ENCODE peak calls at places on chromosomes 1 and 21, in ten cellular contexts. One of them, this sample, is unnamed.

GRCh38 chr1:159172599-159173291 is 1.3 kb downstream of the CADM3 start:
- DNase-seq in Peyer's patch: no peak
- DNase-seq in left ventricle myocardium inferior: peak; percentile 33
- DNase-seq in psoas muscle: peak; percentile 37
- DNase-seq in endodermal cell: peak; percentile 82
- DNase-seq in PC-9: no peak
- DNase-seq in thoracic aorta: no peak
- DNase-seq in left lung: no peak
- DNase-seq in neural progenitor cell: peak; percentile 69
- DNase-seq in cardiac muscle cell: peak; percentile 89
- DNase-seq in this sample: no peak

GRCh38 chr1:116766616-116767469 is 12.6 kb downstream of the CD2 start:
- DNase-seq in endodermal cell: no peak
- DNase-seq in cardiac muscle cell: no peak
- DNase-seq in psoas muscle: no peak
- DNase-seq in Peyer's patch: no peak
- DNase-seq in thoracic aorta: no peak
- DNase-seq in left ventricle myocardium inferior: no peak
- DNase-seq in neural progenitor cell: no peak
- DNase-seq in left lung: no peak
- DNase-seq in PC-9: no peak
- DNase-seq in this sample: peak; percentile 25

GRCh38 chr1:58779059-58779754 is 4.6 kb downstream of the JUN start:
- DNase-seq in left ventricle myocardium inferior: no peak
- DNase-seq in PC-9: no peak
- DNase-seq in thoracic aorta: no peak
- DNase-seq in left lung: no peak
- DNase-seq in cardiac muscle cell: no peak
- DNase-seq in Peyer's patch: no peak
- DNase-seq in psoas muscle: no peak
- DNase-seq in neural progenitor cell: no peak
- DNase-seq in endodermal cell: no peak
- DNase-seq in this sample: no peak

GRCh38 chr1:229079196-229079595 is 191.7 kb upstream of the RAB4A start:
- DNase-seq in Peyer's patch: no peak
- DNase-seq in thoracic aorta: no peak
- DNase-seq in PC-9: no peak
- DNase-seq in psoas muscle: no peak
- DNase-seq in endodermal cell: no peak
- DNase-seq in left ventricle myocardium inferior: no peak
- DNase-seq in cardiac muscle cell: no peak
- DNase-seq in neural progenitor cell: no peak
- DNase-seq in left lung: no peak
- DNase-seq in this sample: no peak

GRCh38 chr1:232793944-232794343 is 11.3 kb upstream of the MAP10 start:
- DNase-seq in left ventricle myocardium inferior: no peak
- DNase-seq in cardiac muscle cell: peak; percentile 35
- DNase-seq in left lung: no peak
- DNase-seq in thoracic aorta: no peak
- DNase-seq in neural progenitor cell: peak; percentile 16
- DNase-seq in endodermal cell: no peak
- DNase-seq in psoas muscle: no peak
- DNase-seq in PC-9: no peak
- DNase-seq in Peyer's patch: no peak
- DNase-seq in this sample: peak; percentile 66

GRCh38 chr1:52240592-52240991 is 98.7 kb downstream of the ZFYVE9 start:
- DNase-seq in endodermal cell: no peak
- DNase-seq in thoracic aorta: no peak
- DNase-seq in psoas muscle: no peak
- DNase-seq in Peyer's patch: no peak
- DNase-seq in left ventricle myocardium inferior: no peak
- DNase-seq in left lung: no peak
- DNase-seq in PC-9: no peak
- DNase-seq in cardiac muscle cell: no peak
- DNase-seq in neural progenitor cell: no peak
- DNase-seq in this sample: no peak

GRCh38 chr1:83055391-83056170 is 943.4 kb downstream of the TTLL7 start:
- DNase-seq in left lung: no peak
- DNase-seq in neural progenitor cell: no peak
- DNase-seq in psoas muscle: no peak
- DNase-seq in Peyer's patch: no peak
- DNase-seq in endodermal cell: peak; percentile 62
- DNase-seq in thoracic aorta: no peak
- DNase-seq in PC-9: peak; percentile 67
- DNase-seq in left ventricle myocardium inferior: no peak
- DNase-seq in cardiac muscle cell: no peak
- DNase-seq in this sample: no peak

GRCh38 chr1:213260322-213261075 is 209.5 kb downstream of the RPS6KC1 start:
- DNase-seq in Peyer's patch: no peak
- DNase-seq in PC-9: no peak
- DNase-seq in neural progenitor cell: peak; percentile 18
- DNase-seq in left lung: no peak
- DNase-seq in psoas muscle: no peak
- DNase-seq in left ventricle myocardium inferior: no peak
- DNase-seq in endodermal cell: no peak
- DNase-seq in thoracic aorta: no peak
- DNase-seq in cardiac muscle cell: no peak
- DNase-seq in this sample: no peak

GRCh38 chr1:24969616-24970398 is 39.7 kb upstream of the RUNX3 start:
- DNase-seq in thoracic aorta: no peak
- DNase-seq in Peyer's patch: peak; percentile 42
- DNase-seq in neural progenitor cell: no peak
- DNase-seq in PC-9: no peak
- DNase-seq in left lung: no peak
- DNase-seq in psoas muscle: no peak
- DNase-seq in cardiac muscle cell: no peak
- DNase-seq in endodermal cell: no peak
- DNase-seq in left ventricle myocardium inferior: no peak
- DNase-seq in this sample: no peak

GRCh38 chr1:24970399-24970753 is 40.3 kb upstream of the RUNX3 start:
- DNase-seq in neural progenitor cell: peak; percentile 52
- DNase-seq in left lung: no peak
- DNase-seq in psoas muscle: no peak
- DNase-seq in cardiac muscle cell: peak; percentile 39
- DNase-seq in left ventricle myocardium inferior: no peak
- DNase-seq in PC-9: peak; percentile 45
- DNase-seq in Peyer's patch: no peak
- DNase-seq in endodermal cell: peak; percentile 80
- DNase-seq in thoracic aorta: no peak
- DNase-seq in this sample: no peak

GRCh38 chr1:24972257-24973242 is 42.5 kb upstream of the RUNX3 start:
- DNase-seq in cardiac muscle cell: no peak
- DNase-seq in neural progenitor cell: no peak
- DNase-seq in left ventricle myocardium inferior: no peak
- DNase-seq in PC-9: no peak
- DNase-seq in left lung: no peak
- DNase-seq in psoas muscle: no peak
- DNase-seq in endodermal cell: no peak
- DNase-seq in Peyer's patch: no peak
- DNase-seq in thoracic aorta: no peak
- DNase-seq in this sample: no peak

GRCh38 chr1:24970926-24971530 is 41.0 kb upstream of the RUNX3 start:
- DNase-seq in neural progenitor cell: no peak
- DNase-seq in left lung: no peak
- DNase-seq in thoracic aorta: no peak
- DNase-seq in cardiac muscle cell: peak; percentile 5
- DNase-seq in left ventricle myocardium inferior: no peak
- DNase-seq in psoas muscle: no peak
- DNase-seq in PC-9: no peak
- DNase-seq in Peyer's patch: no peak
- DNase-seq in endodermal cell: no peak
- DNase-seq in this sample: no peak

DNA sequence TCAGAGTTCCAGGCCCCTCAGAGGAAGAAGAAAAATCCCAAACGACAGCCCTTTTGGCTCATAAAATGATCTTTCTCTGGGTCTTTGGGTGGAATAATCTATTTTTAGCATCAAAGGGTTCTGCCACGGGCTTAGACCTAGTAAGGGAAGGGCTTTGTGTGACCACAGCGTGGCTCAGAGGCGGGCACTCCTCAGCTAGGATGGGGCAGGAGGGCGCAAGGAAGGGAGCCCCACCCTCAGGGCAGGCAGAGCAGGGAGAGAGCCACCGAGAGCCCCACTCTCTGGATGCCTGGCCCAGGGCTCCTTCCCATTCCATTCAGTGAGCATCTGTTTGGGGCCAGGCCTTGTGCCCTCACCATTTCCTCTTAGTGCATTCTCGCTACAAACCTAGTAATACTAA is 41.5 kb upstream of the RUNX3 start:
- DNase-seq in PC-9: no peak
- DNase-seq in neural progenitor cell: no peak
- DNase-seq in left lung: no peak
- DNase-seq in psoas muscle: no peak
- DNase-seq in cardiac muscle cell: no peak
- DNase-seq in left ventricle myocardium inferior: no peak
- DNase-seq in endodermal cell: no peak
- DNase-seq in thoracic aorta: no peak
- DNase-seq in Peyer's patch: no peak
- DNase-seq in this sample: no peak
- H3K9me3 ChIP-seq in PC-9: no peaks in the 10 kb centered on the region
- H3K9me3 ChIP-seq in neural progenitor cell: peaks cover 6% of the 10 kb centered on the region
- H3K9me3 ChIP-seq in left lung: no peaks in the 10 kb centered on the region
- H3K9me3 ChIP-seq in psoas muscle: peaks cover 9% of the 10 kb centered on the region
- H3K9me3 ChIP-seq in cardiac muscle cell: no peaks in the 10 kb centered on the region
- H3K9me3 ChIP-seq in left ventricle myocardium inferior: peaks cover 28% of the 10 kb centered on the region
- H3K9me3 ChIP-seq in endodermal cell: peaks cover 20% of the 10 kb centered on the region
- H3K9me3 ChIP-seq in thoracic aorta: peaks cover 23% of the 10 kb centered on the region
- H3K9me3 ChIP-seq in Peyer's patch: no peaks in the 10 kb centered on the region
- H3K9me3 ChIP-seq in this sample: no peaks in the 10 kb centered on the region

DNA sequence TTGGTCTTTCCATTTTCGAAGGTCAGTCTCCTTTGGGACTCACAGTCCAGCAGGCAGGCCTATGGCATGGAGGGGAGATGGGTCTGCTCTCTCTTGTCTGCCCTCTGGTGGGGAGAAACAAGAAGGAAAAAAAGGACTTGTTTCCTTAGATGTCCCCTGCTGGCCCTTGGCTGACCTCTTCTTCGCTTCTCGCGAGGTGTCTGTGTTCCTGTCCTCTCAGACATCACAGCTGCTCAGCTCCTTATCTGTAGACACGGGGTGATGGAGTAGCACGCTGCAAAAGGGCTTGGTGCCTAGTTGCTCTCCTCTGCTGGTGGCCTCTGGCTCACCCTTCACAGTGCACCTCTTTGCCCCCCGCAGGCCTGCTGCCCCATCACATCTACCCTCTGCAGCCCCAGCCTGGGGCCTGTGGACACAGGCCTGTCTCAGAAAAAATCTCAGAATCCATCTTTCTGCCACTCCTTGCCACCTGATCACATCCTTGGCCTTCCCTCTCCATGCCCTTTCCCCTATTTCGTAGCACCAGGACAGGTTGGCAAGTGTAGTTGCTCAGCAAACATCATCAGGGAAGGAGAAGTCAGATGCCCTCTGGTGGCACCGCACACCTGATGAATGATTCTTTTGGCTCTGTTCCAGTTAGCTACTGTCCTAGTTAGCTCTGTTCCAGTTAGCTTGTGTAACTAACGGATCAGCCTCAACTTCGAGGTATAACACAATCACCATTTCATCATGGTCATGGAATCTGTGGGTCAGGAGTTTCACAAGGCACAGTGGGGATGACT is 18.7 kb upstream of the AK2 start:
- DNase-seq in cardiac muscle cell: peak; percentile 94
- DNase-seq in left lung: no peak
- DNase-seq in left ventricle myocardium inferior: peak; percentile 87
- DNase-seq in endodermal cell: peak; percentile 83
- DNase-seq in Peyer's patch: peak; percentile 71
- DNase-seq in psoas muscle: peak; percentile 79
- DNase-seq in PC-9: peak; percentile 60
- DNase-seq in thoracic aorta: peak; percentile 24
- DNase-seq in neural progenitor cell: peak; percentile 80
- DNase-seq in this sample: peak; percentile 86
- H3K27ac ChIP-seq in cardiac muscle cell: no peak overlapping the region
- H3K27ac ChIP-seq in left lung: peak overlapping the region; percentile 41
- H3K27ac ChIP-seq in left ventricle myocardium inferior: peak overlapping the region; percentile 79
- H3K27ac ChIP-seq in endodermal cell: no peak overlapping the region
- H3K27ac ChIP-seq in Peyer's patch: peak overlapping the region; percentile 24
- H3K27ac ChIP-seq in psoas muscle: peak overlapping the region; percentile 59
- H3K27ac ChIP-seq in PC-9: peak overlapping the region; percentile 60
- H3K27ac ChIP-seq in thoracic aorta: no peak overlapping the region
- H3K27ac ChIP-seq in neural progenitor cell: no peak overlapping the region
- H3K27ac ChIP-seq in this sample: peak overlapping the region; percentile 24

GRCh38 chr1:22636927-22637326 is 499 bp downstream of the C1QA start:
- DNase-seq in psoas muscle: no peak
- DNase-seq in PC-9: no peak
- DNase-seq in thoracic aorta: no peak
- DNase-seq in neural progenitor cell: no peak
- DNase-seq in left ventricle myocardium inferior: no peak
- DNase-seq in left lung: no peak
- DNase-seq in cardiac muscle cell: no peak
- DNase-seq in Peyer's patch: no peak
- DNase-seq in endodermal cell: no peak
- DNase-seq in this sample: peak; percentile 20

GRCh38 chr1:22635436-22635835 is 992 bp upstream of the C1QA start:
- DNase-seq in cardiac muscle cell: no peak
- DNase-seq in endodermal cell: no peak
- DNase-seq in left lung: no peak
- DNase-seq in neural progenitor cell: no peak
- DNase-seq in PC-9: no peak
- DNase-seq in left ventricle myocardium inferior: peak; percentile 34
- DNase-seq in Peyer's patch: no peak
- DNase-seq in psoas muscle: no peak
- DNase-seq in thoracic aorta: no peak
- DNase-seq in this sample: no peak

GRCh38 chr1:22637952-22638445 is 1.6 kb downstream of the C1QA start:
- DNase-seq in psoas muscle: no peak
- DNase-seq in endodermal cell: no peak
- DNase-seq in cardiac muscle cell: no peak
- DNase-seq in Peyer's patch: no peak
- DNase-seq in left ventricle myocardium inferior: no peak
- DNase-seq in PC-9: no peak
- DNase-seq in neural progenitor cell: no peak
- DNase-seq in left lung: no peak
- DNase-seq in thoracic aorta: no peak
- DNase-seq in this sample: no peak

GRCh38 chr1:22638476-22639234 is 2.2 kb downstream of the C1QA start:
- DNase-seq in left ventricle myocardium inferior: no peak
- DNase-seq in thoracic aorta: no peak
- DNase-seq in Peyer's patch: no peak
- DNase-seq in PC-9: no peak
- DNase-seq in psoas muscle: no peak
- DNase-seq in cardiac muscle cell: no peak
- DNase-seq in left lung: no peak
- DNase-seq in neural progenitor cell: no peak
- DNase-seq in endodermal cell: no peak
- DNase-seq in this sample: no peak

GRCh38 chr1:22636369-22636768 is at the start of gene C1QA:
- DNase-seq in left ventricle myocardium inferior: peak; percentile 62
- DNase-seq in Peyer's patch: no peak
- DNase-seq in psoas muscle: peak; percentile 61
- DNase-seq in cardiac muscle cell: no peak
- DNase-seq in neural progenitor cell: no peak
- DNase-seq in left lung: peak; percentile 84
- DNase-seq in PC-9: no peak
- DNase-seq in thoracic aorta: no peak
- DNase-seq in endodermal cell: no peak
- DNase-seq in this sample: no peak
- H3K4me3 ChIP-seq in left ventricle myocardium inferior: peak within 1 kb of the TSS; percentile 44
- H3K4me3 ChIP-seq in Peyer's patch: no peak within 1 kb of the TSS
- H3K4me3 ChIP-seq in psoas muscle: peak within 1 kb of the TSS; percentile 36
- H3K4me3 ChIP-seq in cardiac muscle cell: no peak within 1 kb of the TSS
- H3K4me3 ChIP-seq in neural progenitor cell: no peak within 1 kb of the TSS
- H3K4me3 ChIP-seq in left lung: peak within 1 kb of the TSS; percentile 11
- H3K4me3 ChIP-seq in PC-9: no peak within 1 kb of the TSS
- H3K4me3 ChIP-seq in thoracic aorta: peak within 1 kb of the TSS; percentile 60
- H3K4me3 ChIP-seq in endodermal cell: no peak within 1 kb of the TSS
- H3K4me3 ChIP-seq in this sample: no peak within 1 kb of the TSS

DNA sequence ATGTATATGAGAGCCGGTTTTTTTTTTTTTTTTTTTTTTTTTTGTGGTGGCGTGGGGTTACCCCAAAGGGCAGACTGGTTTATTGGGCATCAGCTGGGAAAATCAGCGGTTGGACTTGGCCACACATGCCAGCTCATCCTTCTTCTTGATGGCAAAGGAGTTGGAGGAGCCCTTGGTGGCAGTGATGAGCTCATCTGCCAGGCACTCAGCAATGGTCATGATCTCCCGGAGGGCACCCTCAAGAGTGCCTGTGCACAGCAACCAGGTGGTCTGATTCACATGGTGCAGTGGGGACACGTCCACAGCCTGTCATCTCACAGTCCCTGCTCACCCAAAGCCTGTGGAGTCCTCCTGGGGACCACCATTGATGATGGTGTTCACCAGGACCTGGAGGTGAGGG is 62.0 kb downstream of the MRPS6 start:
- DNase-seq in thoracic aorta: no peak
- DNase-seq in Peyer's patch: no peak
- DNase-seq in endodermal cell: no peak
- DNase-seq in PC-9: no peak
- DNase-seq in psoas muscle: no peak
- DNase-seq in left lung: no peak
- DNase-seq in neural progenitor cell: no peak
- DNase-seq in left ventricle myocardium inferior: no peak
- DNase-seq in cardiac muscle cell: no peak
- DNase-seq in this sample: no peak
- H3K9me3 ChIP-seq in thoracic aorta: no peaks in the 10 kb centered on the region
- H3K9me3 ChIP-seq in Peyer's patch: no peaks in the 10 kb centered on the region
- H3K9me3 ChIP-seq in endodermal cell: peaks cover 41% of the 10 kb centered on the region
- H3K9me3 ChIP-seq in PC-9: no peaks in the 10 kb centered on the region
- H3K9me3 ChIP-seq in psoas muscle: no peaks in the 10 kb centered on the region
- H3K9me3 ChIP-seq in left lung: no peaks in the 10 kb centered on the region
- H3K9me3 ChIP-seq in neural progenitor cell: peaks cover 16% of the 10 kb centered on the region
- H3K9me3 ChIP-seq in left ventricle myocardium inferior: peaks cover 11% of the 10 kb centered on the region
- H3K9me3 ChIP-seq in cardiac muscle cell: no peaks in the 10 kb centered on the region
- H3K9me3 ChIP-seq in this sample: no peaks in the 10 kb centered on the region

This sample was measured in small intestine.